ENCODE peak calls at places on chromosomes 5 and 9, in eight cellular contexts. S is fibroblast of mammary gland; O is cardiac fibroblast; J is kidney; R is breast epithelium; V is AG09309; L is heart right ventricle; T is CD8-positive, alpha-beta memory T cell. M is an unnamed sample.

GRCh38 chr5:66757219-66757833 is 161.1 kb downstream of the MAST4 start:
- DNase-seq in S (peak; percentile 66), O (peak; percentile 85), J (no peak), R (peak; percentile 31), V (no peak), L (peak; percentile 54), T (no peak), M (peak; percentile 36)

GRCh38 chr9:34158362-34158869 is 20.4 kb upstream of the UBAP1 start:
- DNase-seq in S (peak; percentile 88), O (peak; percentile 79), J (no peak), R (no peak), V (no peak), L (no peak), T (no peak), M (peak; percentile 97)

GRCh38 chr5:151345808-151346478 is 1.4 kb downstream of the SLC36A2 start:
- DNase-seq in S (peak; percentile 59), O (peak; percentile 13), J (no peak), R (no peak), V (no peak), L (no peak), T (no peak), M (peak; percentile 10)

GRCh38 chr5:143106175-143106574 is 297.3 kb downstream of the NR3C1 start:
- DNase-seq in S (peak; percentile 80), O (peak; percentile 79), J (no peak), R (no peak), V (peak; percentile 63), L (peak; percentile 51), T (no peak), M (peak; percentile 54)

GRCh38 chr5:73363911-73364730 is 84.5 kb downstream of the FOXD1 start:
- DNase-seq in S (peak; percentile 68), O (peak; percentile 45), J (no peak), R (no peak), V (peak; percentile 74), L (no peak), T (no peak), M (peak; percentile 81)

GRCh38 chr9:120701248-120701647 is 13.0 kb downstream of the MEGF9 start:
- DNase-seq in S (no peak), O (peak; percentile 21), J (no peak), R (no peak), V (no peak), L (no peak), T (no peak), M (no peak)

GRCh38 chr5:94422819-94423218 is 195.6 kb downstream of the KIAA0825 start:
- DNase-seq in S (peak; percentile 77), O (peak; percentile 58), J (no peak), R (no peak), V (peak; percentile 2), L (no peak), T (no peak), M (peak; percentile 81)

GRCh38 chr9:38622083-38622674 is 1.8 kb upstream of the ANKRD18A start:
- DNase-seq in S (no peak), O (no peak), J (peak; percentile 79), R (no peak), V (no peak), L (no peak), T (no peak), M (no peak)

GRCh38 chr5:150779397-150780179 is 1.0 kb downstream of the SMIM3 start:
- DNase-seq in S (peak; percentile 75), O (no peak), J (no peak), R (no peak), V (no peak), L (no peak), T (no peak), M (peak; percentile 61)

GRCh38 chr5:123937230-123937629 is 425.3 kb downstream of the CSNK1G3 start:
- DNase-seq in S (peak; percentile 75), O (peak; percentile 77), J (no peak), R (no peak), V (peak; percentile 37), L (peak; percentile 62), T (no peak), M (peak; percentile 18)

GRCh38 chr5:141330299-141331080 is at the start of gene PCDHGA1:
- DNase-seq in S (peak; percentile 64), O (peak; percentile 59), J (no peak), R (no peak), V (peak; percentile 46), L (no peak), T (peak; percentile 8), M (no peak)

GRCh38 chr5:115573133-115573532 is 28.6 kb upstream of the FEM1C start:
- DNase-seq in S (peak; percentile 60), O (peak; percentile 69), J (no peak), R (no peak), V (no peak), L (no peak), T (no peak), M (peak; percentile 75)

GRCh38 chr9:108396193-108396592 is 459.6 kb downstream of the ACTL7B start:
- DNase-seq in S (no peak), O (no peak), J (no peak), R (no peak), V (no peak), L (no peak), T (no peak), M (no peak)

GRCh38 chr5:72955143-72955767 is 586 bp upstream of the FCHO2 start:
- DNase-seq in S (no peak), O (peak; percentile 86), J (peak; percentile 95), R (no peak), V (no peak), L (peak; percentile 89), T (no peak), M (no peak)

GRCh38 chr9:9003184-9003583 is 1203.6 kb upstream of the DMAC1 start:
- DNase-seq in S (peak; percentile 64), O (no peak), J (no peak), R (no peak), V (peak; percentile 11), L (peak; percentile 17), T (no peak), M (no peak)

DNA sequence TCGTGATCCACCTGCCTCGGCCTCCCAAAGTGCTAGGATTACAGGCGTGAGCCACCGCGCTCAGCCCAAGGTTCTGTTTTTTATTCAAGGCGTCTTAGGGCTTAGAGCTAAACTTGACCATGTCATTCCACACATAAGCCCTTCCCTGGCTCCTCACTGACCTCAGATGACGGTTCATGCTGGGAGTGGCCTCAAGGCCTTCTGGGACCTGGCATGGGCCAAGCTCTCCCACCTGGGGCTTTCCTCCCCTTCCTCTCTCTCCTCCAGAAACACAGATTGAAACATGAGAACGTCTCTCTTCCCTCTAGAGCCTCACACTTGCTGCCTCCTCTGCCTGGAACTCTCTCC is 155.5 kb upstream of the IER5L start:
- DNase-seq in S (peak; percentile 41), O (no peak), J (peak; percentile 79), R (no peak), V (no peak), L (no peak), T (no peak), M (no peak)
- H3K4me3 ChIP-seq in S (no peak overlapping the region), O (no peak overlapping the region), J (no peak overlapping the region), R (peak overlapping the region; percentile 38), V (no peak overlapping the region), L (no peak overlapping the region), T (no peak overlapping the region), M (no peak overlapping the region)

DNA sequence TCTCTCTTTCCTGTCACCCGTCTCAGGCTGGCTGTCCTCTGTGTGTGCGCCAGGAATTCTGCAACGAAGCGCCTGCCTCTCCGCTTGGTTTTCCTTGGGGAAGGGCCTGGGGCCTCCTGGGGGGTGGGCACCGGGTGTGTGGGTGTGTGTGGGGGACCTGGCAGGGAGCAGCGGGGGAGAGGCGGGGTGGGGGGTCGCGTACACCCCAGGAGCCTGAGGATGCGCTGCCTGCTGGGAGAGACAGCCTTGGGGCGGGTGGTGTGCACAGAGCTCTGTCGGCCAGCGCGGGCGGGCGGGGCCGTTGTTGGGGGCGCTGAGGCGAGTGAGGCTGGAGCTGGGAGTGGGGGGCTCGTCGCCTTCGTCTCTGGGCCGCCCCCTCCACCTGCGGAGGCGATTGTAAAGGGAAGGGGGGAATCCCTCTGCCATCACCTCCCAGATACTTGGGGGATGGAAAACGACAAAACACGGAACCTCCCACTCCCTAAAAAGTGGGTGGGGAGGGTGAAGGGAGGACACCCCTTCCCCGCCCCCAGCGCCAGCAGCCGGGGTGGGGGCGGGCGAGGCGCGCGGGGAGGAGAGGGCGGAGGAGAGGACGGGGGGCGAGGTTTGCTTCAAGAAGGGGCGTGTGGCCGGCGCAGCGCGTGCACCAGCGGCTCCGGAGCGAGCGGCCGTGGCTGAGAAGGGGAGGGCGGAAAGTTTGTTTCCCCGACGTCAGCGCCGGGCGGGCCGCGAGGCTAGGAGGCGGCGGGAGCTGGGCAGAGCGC is at the start of gene PRRX2:
- DNase-seq in S (no peak), O (no peak), J (no peak), R (no peak), V (no peak), L (no peak), T (peak; percentile 10), M (peak; percentile 36)
- H3K4me3 ChIP-seq in S (no peak within 1 kb of the TSS), O (peak within 1 kb of the TSS; percentile 7), J (peak within 1 kb of the TSS; percentile 29), R (peak within 1 kb of the TSS; percentile 80), V (peak within 1 kb of the TSS; percentile 47), L (peak within 1 kb of the TSS; percentile 57), T (peak within 1 kb of the TSS; percentile 32), M (peak within 1 kb of the TSS; percentile 28)

GRCh38 chr5:57184322-57184721 is 10.5 kb downstream of the GPBP1 start:
- DNase-seq in S (no peak), O (no peak), J (no peak), R (no peak), V (no peak), L (no peak), T (no peak), M (no peak)
- H3K4me3 ChIP-seq in S (no peak overlapping the region), O (no peak overlapping the region), J (no peak overlapping the region), R (peak overlapping the region; percentile 17), V (no peak overlapping the region), L (no peak overlapping the region), T (no peak overlapping the region), M (no peak overlapping the region)

GRCh38 chr9:132143359-132143758 is 18.5 kb upstream of the NTNG2 start:
- DNase-seq in S (no peak), O (no peak), J (no peak), R (no peak), V (no peak), L (no peak), T (no peak), M (no peak)

GRCh38 chr9:132142883-132143282 is 19.0 kb upstream of the NTNG2 start:
- DNase-seq in S (no peak), O (no peak), J (peak; percentile 8), R (no peak), V (no peak), L (no peak), T (no peak), M (no peak)

GRCh38 chr9:132141948-132142594 is 19.8 kb upstream of the NTNG2 start:
- DNase-seq in S (no peak), O (no peak), J (no peak), R (no peak), V (no peak), L (no peak), T (no peak), M (no peak)

GRCh38 chr9:132144708-132145365 is 17.0 kb upstream of the NTNG2 start:
- DNase-seq in S (peak; percentile 64), O (peak; percentile 14), J (peak; percentile 1), R (no peak), V (no peak), L (no peak), T (no peak), M (peak; percentile 42)

DNA sequence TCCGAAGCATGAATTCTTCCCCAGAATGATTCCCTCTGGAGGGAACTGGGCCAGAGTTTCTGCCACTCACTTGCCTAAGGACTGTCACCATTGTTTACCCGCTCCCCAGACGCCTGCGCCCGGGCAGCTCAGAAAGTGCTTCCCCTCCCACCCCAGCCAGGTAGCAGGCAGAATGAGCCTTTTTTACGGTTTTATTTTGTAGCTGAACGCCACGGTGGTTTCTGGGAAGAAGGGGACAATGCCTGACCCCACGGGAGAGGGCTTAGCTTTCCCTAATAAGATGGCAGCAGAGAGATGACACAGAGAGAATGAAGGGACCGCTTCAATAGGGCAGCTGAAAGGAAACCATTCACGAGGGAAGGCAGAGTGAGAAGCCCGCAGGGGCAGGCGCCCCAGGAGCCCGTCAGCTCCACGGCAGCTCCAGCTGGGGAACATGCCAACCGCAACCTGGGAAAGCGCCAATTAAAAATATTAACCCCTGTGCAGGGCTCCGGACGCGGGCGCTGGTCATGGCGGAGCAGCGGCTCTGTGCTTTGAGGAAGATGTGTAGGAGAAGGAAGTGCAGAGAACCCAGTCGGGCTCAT is 20.4 kb upstream of the NTNG2 start:
- DNase-seq in S (peak; percentile 10), O (peak; percentile 36), J (peak; percentile 26), R (no peak), V (no peak), L (no peak), T (no peak), M (peak; percentile 12)
- H3K4me3 ChIP-seq in S (no peak overlapping the region), O (no peak overlapping the region), J (peak overlapping the region; percentile 29), R (peak overlapping the region; percentile 53), V (no peak overlapping the region), L (peak overlapping the region; percentile 37), T (no peak overlapping the region), M (peak overlapping the region; percentile 29)